ENCODE peak calls at places on chromosomes 12 and 14, in four cellular contexts. One of them, this sample, is unnamed.

GRCh38 chr14:23442721-23443356 is 7.4 kb upstream of the MYH7 start:
- DNase-seq in SK-N-SH: no peak
- DNase-seq in NB4: no peak
- DNase-seq in GM20000: no peak
- DNase-seq in this sample: no peak

GRCh38 chr14:28142400-28143015 is 624.1 kb upstream of the FOXG1 start:
- DNase-seq in SK-N-SH: peak; percentile 38
- DNase-seq in NB4: peak; percentile 1
- DNase-seq in GM20000: no peak
- DNase-seq in this sample: no peak

GRCh38 chr12:101001669-101002068 is 207.1 kb downstream of the ANO4 start:
- DNase-seq in SK-N-SH: no peak
- DNase-seq in NB4: no peak
- DNase-seq in GM20000: no peak
- DNase-seq in this sample: no peak

GRCh38 chr12:4555804-4556203 is 6.2 kb upstream of the DYRK4 start:
- DNase-seq in SK-N-SH: no peak
- DNase-seq in NB4: no peak
- DNase-seq in GM20000: no peak
- DNase-seq in this sample: no peak

GRCh38 chr12:73998894-73999293 is 538.7 kb upstream of the ATXN7L3B start:
- DNase-seq in SK-N-SH: no peak
- DNase-seq in NB4: no peak
- DNase-seq in GM20000: no peak
- DNase-seq in this sample: no peak

GRCh38 chr12:92827836-92828431 is 101.2 kb downstream of the EEA1 start:
- DNase-seq in SK-N-SH: peak; percentile 47
- DNase-seq in NB4: peak; percentile 66
- DNase-seq in GM20000: peak; percentile 32
- DNase-seq in this sample: peak; percentile 49

GRCh38 chr12:92070864-92071445 is 74.7 kb downstream of the BTG1 start:
- DNase-seq in SK-N-SH: no peak
- DNase-seq in NB4: peak; percentile 99
- DNase-seq in GM20000: no peak
- DNase-seq in this sample: no peak

GRCh38 chr12:10779103-10779502 is 23.3 kb downstream of the TAS2R7 start:
- DNase-seq in SK-N-SH: no peak
- DNase-seq in NB4: no peak
- DNase-seq in GM20000: no peak
- DNase-seq in this sample: no peak

GRCh38 chr12:70835948-70836347 is 84.6 kb downstream of the PTPRR start:
- DNase-seq in SK-N-SH: no peak
- DNase-seq in NB4: no peak
- DNase-seq in GM20000: no peak
- DNase-seq in this sample: no peak

GRCh38 chr12:107782067-107782466 is 7.6 kb downstream of the ASCL4 start:
- DNase-seq in SK-N-SH: no peak
- DNase-seq in NB4: no peak
- DNase-seq in GM20000: no peak
- DNase-seq in this sample: no peak

GRCh38 chr14:94795372-94795771 is 25.5 kb upstream of the GSC start:
- DNase-seq in SK-N-SH: no peak
- DNase-seq in NB4: no peak
- DNase-seq in GM20000: no peak
- DNase-seq in this sample: no peak

GRCh38 chr12:1488908-1489381 is 105.4 kb downstream of the FBXL14 start:
- DNase-seq in SK-N-SH: no peak
- DNase-seq in NB4: peak; percentile 55
- DNase-seq in GM20000: no peak
- DNase-seq in this sample: no peak

GRCh38 chr14:22388669-22389625 is 200.1 kb downstream of the DAD1 start:
- DNase-seq in SK-N-SH: no peak
- DNase-seq in NB4: peak; percentile 11
- DNase-seq in GM20000: no peak
- DNase-seq in this sample: no peak

GRCh38 chr14:34710006-34710405 is 4.4 kb downstream of the CFL2 start:
- DNase-seq in SK-N-SH: no peak
- DNase-seq in NB4: no peak
- DNase-seq in GM20000: no peak
- DNase-seq in this sample: no peak

GRCh38 chr12:60269611-60270269 is 673.9 kb downstream of the SLC16A7 start:
- DNase-seq in SK-N-SH: peak; percentile 4
- DNase-seq in NB4: no peak
- DNase-seq in GM20000: no peak
- DNase-seq in this sample: no peak

GRCh38 chr14:22536853-22537338 is 52.1 kb downstream of the DAD1 start:
- DNase-seq in SK-N-SH: no peak
- DNase-seq in NB4: peak; percentile 97
- DNase-seq in GM20000: peak; percentile 77
- DNase-seq in this sample: peak; percentile 75

GRCh38 chr12:118777550-118777949 is 203.8 kb upstream of the SRRM4 start:
- DNase-seq in SK-N-SH: no peak
- DNase-seq in NB4: no peak
- DNase-seq in GM20000: no peak
- DNase-seq in this sample: no peak

GRCh38 chr12:113525066-113525465 is 53.4 kb upstream of the LHX5 start:
- DNase-seq in SK-N-SH: no peak
- DNase-seq in NB4: no peak
- DNase-seq in GM20000: no peak
- DNase-seq in this sample: no peak

GRCh38 chr12:124007810-124008570 is 35.0 kb downstream of the ZNF664 start:
- DNase-seq in SK-N-SH: no peak
- DNase-seq in NB4: peak; percentile 65
- DNase-seq in GM20000: peak; percentile 20
- DNase-seq in this sample: no peak

GRCh38 chr12:12466157-12466556 is 96.5 kb downstream of the DUSP16 start:
- DNase-seq in SK-N-SH: no peak
- DNase-seq in NB4: peak; percentile 33
- DNase-seq in GM20000: no peak
- DNase-seq in this sample: no peak

GRCh38 chr12:106248849-106249371 is 1.1 kb upstream of the CKAP4 start:
- DNase-seq in SK-N-SH: no peak
- DNase-seq in NB4: peak; percentile 64
- DNase-seq in GM20000: peak; percentile 58
- DNase-seq in this sample: peak; percentile 44

GRCh38 chr12:93571360-93571853 is 1.1 kb upstream of the SOCS2 start:
- DNase-seq in SK-N-SH: peak; percentile 86
- DNase-seq in NB4: peak; percentile 87
- DNase-seq in GM20000: peak; percentile 77
- DNase-seq in this sample: peak; percentile 73

GRCh38 chr12:13982010-13982409 is 608 bp upstream of the GRIN2B start:
- DNase-seq in SK-N-SH: peak; percentile 38
- DNase-seq in NB4: no peak
- DNase-seq in GM20000: no peak
- DNase-seq in this sample: no peak

GRCh38 chr12:112473056-112473455 is 54.3 kb downstream of the PTPN11 start:
- DNase-seq in SK-N-SH: peak; percentile 20
- DNase-seq in NB4: peak; percentile 48
- DNase-seq in GM20000: no peak
- DNase-seq in this sample: peak; percentile 27

GRCh38 chr12:13376627-13377373 is 180.3 kb downstream of the EMP1 start:
- DNase-seq in SK-N-SH: no peak
- DNase-seq in NB4: peak; percentile 2
- DNase-seq in GM20000: no peak
- DNase-seq in this sample: no peak

GRCh38 chr12:5808956-5809355 is 136.1 kb downstream of the ANO2 start:
- DNase-seq in SK-N-SH: no peak
- DNase-seq in NB4: no peak
- DNase-seq in GM20000: no peak
- DNase-seq in this sample: no peak

DNA sequence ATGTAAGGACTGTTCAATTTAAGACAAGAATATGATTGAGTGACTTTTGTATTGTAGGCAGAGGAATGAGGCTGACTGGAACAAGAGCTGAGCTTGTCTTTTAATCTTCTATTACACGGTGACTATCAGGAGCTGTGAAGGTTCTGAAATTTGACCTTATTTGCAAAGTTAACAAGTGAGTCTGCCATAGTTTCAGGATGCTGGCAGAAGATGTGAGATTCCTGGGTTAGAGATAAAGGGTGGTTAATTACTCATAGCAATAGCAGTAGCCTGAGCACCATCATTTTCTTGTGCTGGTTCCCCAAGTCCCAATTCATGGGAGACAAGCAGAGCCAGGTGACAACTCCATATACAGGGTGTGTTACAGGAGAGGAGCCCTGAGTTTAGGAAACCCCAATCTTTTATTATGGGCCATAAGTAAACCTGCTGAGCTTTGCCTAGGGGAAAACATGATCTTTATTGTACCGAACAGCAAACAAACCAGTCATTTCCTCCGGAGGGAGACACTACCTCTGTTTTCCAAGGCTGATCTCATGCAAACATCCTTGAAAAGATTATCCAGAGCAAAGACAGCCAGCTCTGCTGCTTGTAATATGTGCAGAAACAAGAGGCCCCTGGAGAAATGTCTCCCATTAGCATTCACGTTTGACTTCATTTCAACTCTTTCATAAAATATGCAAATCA is 51.7 kb upstream of the DDX11 start:
- DNase-seq in SK-N-SH: no peak
- DNase-seq in NB4: no peak
- DNase-seq in GM20000: no peak
- DNase-seq in this sample: no peak
- TF ChIP-seq CTCF in SK-N-SH: peak; percentile 13
- TF ChIP-seq CTCF in NB4: no peak
- TF ChIP-seq CTCF in GM20000: no peak
- TF ChIP-seq CTCF in this sample: no peak

GRCh38 chr12:67290378-67290777 is 21.2 kb downstream of the CAND1 start:
- DNase-seq in SK-N-SH: no peak
- DNase-seq in NB4: no peak
- DNase-seq in GM20000: no peak
- DNase-seq in this sample: no peak
- TF ChIP-seq CTCF in SK-N-SH: no peak
- TF ChIP-seq CTCF in NB4: no peak
- TF ChIP-seq CTCF in GM20000: no peak
- TF ChIP-seq CTCF in this sample: no peak

GRCh38 chr12:99769581-99769980 is 122.0 kb downstream of the GARIN6 start:
- DNase-seq in SK-N-SH: no peak
- DNase-seq in NB4: no peak
- DNase-seq in GM20000: no peak
- DNase-seq in this sample: no peak

GRCh38 chr12:99766408-99766807 is 118.9 kb downstream of the GARIN6 start:
- DNase-seq in SK-N-SH: no peak
- DNase-seq in NB4: no peak
- DNase-seq in GM20000: no peak
- DNase-seq in this sample: no peak

GRCh38 chr12:99765469-99766114 is 118.0 kb downstream of the GARIN6 start:
- DNase-seq in SK-N-SH: no peak
- DNase-seq in NB4: no peak
- DNase-seq in GM20000: no peak
- DNase-seq in this sample: no peak

GRCh38 chr12:99768758-99769157 is 121.2 kb downstream of the GARIN6 start:
- DNase-seq in SK-N-SH: no peak
- DNase-seq in NB4: no peak
- DNase-seq in GM20000: no peak
- DNase-seq in this sample: no peak

DNA sequence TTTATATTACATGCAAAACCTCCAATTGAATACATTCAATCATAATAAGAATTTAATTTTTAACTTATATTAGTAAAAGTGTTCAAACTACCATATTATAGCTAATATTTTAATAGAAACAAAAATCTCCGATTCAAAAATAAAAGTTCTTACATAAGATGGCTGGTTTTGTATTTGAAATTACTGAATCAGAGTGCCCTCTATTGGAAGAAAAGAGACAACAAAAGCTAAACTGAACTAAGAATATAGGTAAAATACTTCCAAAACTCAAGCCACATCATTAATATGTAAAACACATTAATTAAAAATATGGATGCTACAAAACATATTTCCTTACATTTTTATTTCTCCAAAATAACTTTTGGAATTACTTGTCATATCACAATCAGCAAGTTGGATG is 120.3 kb downstream of the GARIN6 start:
- DNase-seq in SK-N-SH: no peak
- DNase-seq in NB4: peak; percentile 41
- DNase-seq in GM20000: peak; percentile 4
- DNase-seq in this sample: no peak
- TF ChIP-seq CTCF in SK-N-SH: peak; percentile 78
- TF ChIP-seq CTCF in NB4: peak; percentile 25
- TF ChIP-seq CTCF in GM20000: no peak
- TF ChIP-seq CTCF in this sample: peak; percentile 51

GRCh38 chr14:78029471-78030372 is 140.5 kb upstream of the NRXN3 start:
- DNase-seq in SK-N-SH: no peak
- DNase-seq in NB4: no peak
- DNase-seq in GM20000: no peak
- DNase-seq in this sample: no peak
- TF ChIP-seq CTCF in SK-N-SH: no peak
- TF ChIP-seq CTCF in NB4: no peak
- TF ChIP-seq CTCF in GM20000: no peak
- TF ChIP-seq CTCF in this sample: no peak

GRCh38 chr14:58072288-58073071 is 79.5 kb downstream of the ARMH4 start:
- DNase-seq in SK-N-SH: peak; percentile 46
- DNase-seq in NB4: peak; percentile 69
- DNase-seq in GM20000: peak; percentile 58
- DNase-seq in this sample: peak; percentile 53
- TF ChIP-seq CTCF in SK-N-SH: peak; percentile 86
- TF ChIP-seq CTCF in NB4: peak; percentile 52
- TF ChIP-seq CTCF in GM20000: peak; percentile 61
- TF ChIP-seq CTCF in this sample: peak; percentile 70

GRCh38 chr14:75806247-75806876 is 145.3 kb downstream of the TTLL5 start:
- DNase-seq in SK-N-SH: no peak
- DNase-seq in NB4: no peak
- DNase-seq in GM20000: no peak
- DNase-seq in this sample: no peak

GRCh38 chr14:75805646-75806045 is 144.6 kb downstream of the TTLL5 start:
- DNase-seq in SK-N-SH: no peak
- DNase-seq in NB4: no peak
- DNase-seq in GM20000: no peak
- DNase-seq in this sample: no peak

GRCh38 chr14:75804570-75805275 is 143.7 kb downstream of the TTLL5 start:
- DNase-seq in SK-N-SH: no peak
- DNase-seq in NB4: no peak
- DNase-seq in GM20000: no peak
- DNase-seq in this sample: no peak

GRCh38 chr14:75803768-75804167 is 142.7 kb downstream of the TTLL5 start:
- DNase-seq in SK-N-SH: no peak
- DNase-seq in NB4: no peak
- DNase-seq in GM20000: no peak
- DNase-seq in this sample: no peak

DNA sequence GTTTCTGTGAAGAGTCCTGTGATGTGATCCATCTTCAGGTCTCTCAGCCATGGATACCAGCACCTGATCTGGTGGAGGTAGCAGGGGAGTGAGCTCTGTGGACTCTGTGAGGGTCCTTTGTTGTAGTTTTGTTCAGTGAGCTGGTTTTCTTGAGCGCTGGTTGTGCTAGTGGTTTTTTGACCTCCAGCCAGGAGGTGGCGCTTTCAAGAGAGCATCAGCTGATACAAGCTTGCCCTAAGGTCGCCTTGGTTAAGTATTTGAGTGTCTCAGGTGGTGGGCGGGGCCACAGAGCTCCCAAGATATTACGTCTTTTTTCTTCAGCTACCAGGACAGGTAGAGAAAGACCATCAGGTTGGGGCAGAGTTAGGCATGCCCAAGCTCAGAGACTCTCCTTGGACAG is 139.7 kb downstream of the TTLL5 start:
- DNase-seq in SK-N-SH: no peak
- DNase-seq in NB4: no peak
- DNase-seq in GM20000: no peak
- DNase-seq in this sample: no peak
- TF ChIP-seq CTCF in SK-N-SH: peak; percentile 30
- TF ChIP-seq CTCF in NB4: no peak
- TF ChIP-seq CTCF in GM20000: no peak
- TF ChIP-seq CTCF in this sample: no peak